ENCODE peak calls at places on chromosomes 7 and 10, in eight cellular contexts. C is NCI-H1417; H is H54; B is aorta; V is globus pallidus; S is vagina; M is stimulated activated CD8-positive, alpha-beta memory T cell treated with anti-CD3 and anti-CD28 coated beads, Interleukin-4, amount 100 ng/mL, for 48 hours; E is PC-3. O is an unnamed sample.
A peak's percentile ranks its signal among the peaks of the same experiment; 100 is the strongest.

GRCh38 chr10:85492684-85493083 is 873.9 kb downstream of the GRID1 start:
- DNase-seq in C (peak; percentile 36), H (no peak), B (no peak), V (peak; percentile 23), S (no peak), M (no peak), E (no peak), O (no peak)

GRCh38 chr7:12066004-12066403 is 145.1 kb upstream of the TMEM106B start:
- DNase-seq in C (no peak), H (no peak), B (no peak), V (no peak), S (no peak), M (no peak), E (peak; percentile 90), O (no peak)

GRCh38 chr10:35058134-35058533 is 32.0 kb downstream of the CUL2 start:
- DNase-seq in C (no peak), H (peak; percentile 69), B (no peak), V (no peak), S (no peak), M (no peak), E (peak; percentile 100), O (no peak)

GRCh38 chr7:7272294-7272693 is 90.0 kb downstream of the C1GALT1 start:
- DNase-seq in C (no peak), H (no peak), B (no peak), V (no peak), S (no peak), M (no peak), E (peak; percentile 13), O (no peak)

GRCh38 chr7:71424166-71424803 is 292.3 kb downstream of the GALNT17 start:
- DNase-seq in C (no peak), H (no peak), B (no peak), V (no peak), S (no peak), M (no peak), E (no peak), O (no peak)

GRCh38 chr7:1975581-1975980 is 257.2 kb downstream of the MAD1L1 start:
- DNase-seq in C (no peak), H (no peak), B (peak; percentile 45), V (no peak), S (no peak), M (no peak), E (no peak), O (no peak)

GRCh38 chr10:18402766-18403346 is 248.5 kb downstream of the NSUN6 start:
- DNase-seq in C (no peak), H (no peak), B (no peak), V (no peak), S (no peak), M (no peak), E (no peak), O (no peak)

GRCh38 chr7:138829335-138829734 is 31.3 kb upstream of the ATP6V0A4 start:
- DNase-seq in C (no peak), H (no peak), B (no peak), V (no peak), S (no peak), M (no peak), E (no peak), O (no peak)

GRCh38 chr7:121793716-121794115 is 79.2 kb upstream of the PTPRZ1 start:
- DNase-seq in C (no peak), H (no peak), B (no peak), V (no peak), S (no peak), M (no peak), E (no peak), O (no peak)

GRCh38 chr7:138282997-138283396 is 177.1 kb upstream of the TRIM24 start:
- DNase-seq in C (no peak), H (no peak), B (no peak), V (no peak), S (no peak), M (no peak), E (no peak), O (no peak)

GRCh38 chr7:149828357-149829309 is 9.5 kb upstream of the ZNF862 start:
- DNase-seq in C (no peak), H (no peak), B (no peak), V (no peak), S (no peak), M (no peak), E (no peak), O (no peak)

GRCh38 chr10:62818426-62819011 is 2.4 kb upstream of the EGR2 start:
- DNase-seq in C (peak; percentile 62), H (no peak), B (peak; percentile 84), V (no peak), S (no peak), M (peak; percentile 75), E (peak; percentile 78), O (peak; percentile 80)

GRCh38 chr10:31557854-31558253 is 238.8 kb downstream of the ZEB1 start:
- DNase-seq in C (no peak), H (no peak), B (no peak), V (no peak), S (no peak), M (no peak), E (no peak), O (no peak)

GRCh38 chr7:3482147-3482921 is 181.3 kb downstream of the SDK1 start:
- DNase-seq in C (peak; percentile 48), H (peak; percentile 47), B (no peak), V (peak; percentile 16), S (no peak), M (no peak), E (peak; percentile 53), O (no peak)

GRCh38 chr10:34449836-34450235 is 365.3 kb downstream of the PARD3 start:
- DNase-seq in C (no peak), H (no peak), B (no peak), V (no peak), S (no peak), M (no peak), E (no peak), O (no peak)

GRCh38 chr10:9608592-9608991 is 1409.1 kb upstream of the CELF2 start:
- DNase-seq in C (no peak), H (no peak), B (no peak), V (no peak), S (no peak), M (no peak), E (no peak), O (no peak)

GRCh38 chr10:80718024-80718423 is 180.3 kb downstream of the SH2D4B start:
- DNase-seq in C (no peak), H (no peak), B (no peak), V (no peak), S (no peak), M (no peak), E (no peak), O (no peak)

O was measured in sciatic nerve.